ENCODE peak calls at places on chromosomes 6 and 20, in seven cellular contexts. E is IMR-90, N is H9, C is neuronal stem cell, G is H1, V is mesenchymal stem cell, Z is trophoblast cell. R is an unnamed sample.
A peak's percentile ranks its signal among the peaks of the same experiment; 100 is the strongest.

GRCh38 chr20:1832634-1833033 is 62.6 kb upstream of the SIRPA start:
- DNase-seq in G (no peak), E (no peak), Z (no peak), N (no peak), C (no peak), V (no peak), R (peak; percentile 82)

GRCh38 chr20:13034115-13034514 is 25.3 kb downstream of the SPTLC3 start:
- DNase-seq in N (no peak), Z (peak; percentile 89), E (no peak), V (no peak), C (no peak), G (no peak), R (no peak)

GRCh38 chr6:29236060-29236459 is 65.4 kb downstream of the OR2J2 start:
- DNase-seq in E (no peak), Z (no peak), G (no peak), C (no peak), V (no peak), N (peak; percentile 31), R (no peak)

GRCh38 chr20:6489361-6490154 is 277.9 kb upstream of the BMP2 start:
- DNase-seq in N (no peak), C (no peak), Z (peak; percentile 12), E (no peak), G (no peak), V (peak; percentile 95), R (no peak)

GRCh38 chr6:27176096-27176495 is 71.4 kb upstream of the PRSS16 start:
- DNase-seq in G (no peak), N (no peak), Z (peak; percentile 81), E (peak; percentile 67), C (no peak), V (peak; percentile 74), R (no peak)

GRCh38 chr6:28212510-28213212 is 12.4 kb upstream of the ZSCAN9 start:
- DNase-seq in E (peak; percentile 90), N (peak; percentile 84), V (peak; percentile 86), G (peak; percentile 77), C (peak; percentile 70), Z (peak; percentile 67), R (peak; percentile 90)

GRCh38 chr20:36604952-36605308 is 649 bp upstream of the RAB5IF start:
- DNase-seq in N (no peak), Z (no peak), V (no peak), E (no peak), C (no peak), G (no peak), R (no peak)

GRCh38 chr6:73509851-73510250 is 11.0 kb downstream of the EEF1A1 start:
- DNase-seq in N (no peak), G (no peak), C (no peak), V (no peak), Z (no peak), E (no peak), R (no peak)

GRCh38 chr6:90127589-90127988 is 169.1 kb downstream of the BACH2 start:
- DNase-seq in G (no peak), E (no peak), Z (peak; percentile 4), V (no peak), C (no peak), N (no peak), R (no peak)
- H4K8ac ChIP-seq in G (no peak overlapping the region), E (no peak overlapping the region), Z (no peak overlapping the region), V (no peak overlapping the region), C (no peak overlapping the region), N (no peak overlapping the region), R (no peak overlapping the region)

DNA sequence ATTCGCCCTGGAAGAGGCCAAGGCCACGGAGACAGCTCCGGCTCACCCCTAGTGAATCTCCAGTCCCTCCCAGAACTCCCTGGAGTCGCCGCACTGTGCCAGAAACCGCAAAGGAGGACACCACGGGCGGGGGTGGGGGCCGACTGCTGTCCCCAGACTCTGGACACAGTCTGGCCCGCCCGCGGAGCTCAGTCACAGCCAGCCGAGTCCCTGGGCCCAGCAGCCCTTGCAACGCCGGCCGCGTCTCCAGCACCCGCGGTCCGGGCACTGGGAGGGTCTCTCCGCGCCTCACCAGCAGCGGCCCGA is 541 bp downstream of the PEX6 start:
- DNase-seq in C (no peak), G (no peak), Z (peak; percentile 47), V (peak; percentile 61), N (peak; percentile 41), E (no peak), R (peak; percentile 42)
- H2BK5ac ChIP-seq in C (no peak overlapping the region), G (no peak overlapping the region), Z (no peak overlapping the region), V (peak overlapping the region; percentile 74), N (no peak overlapping the region), E (peak overlapping the region; percentile 75), R (no peak overlapping the region)

GRCh38 chr20:23887856-23888255 is 8.3 kb upstream of the CST5 start:
- DNase-seq in E (no peak), N (no peak), G (no peak), Z (no peak), C (no peak), V (no peak), R (no peak)
- H2BK120ac ChIP-seq in E (no peak overlapping the region), N (no peak overlapping the region), G (no peak overlapping the region), Z (no peak overlapping the region), C (no peak overlapping the region), V (no peak overlapping the region), R (no peak overlapping the region)

DNA sequence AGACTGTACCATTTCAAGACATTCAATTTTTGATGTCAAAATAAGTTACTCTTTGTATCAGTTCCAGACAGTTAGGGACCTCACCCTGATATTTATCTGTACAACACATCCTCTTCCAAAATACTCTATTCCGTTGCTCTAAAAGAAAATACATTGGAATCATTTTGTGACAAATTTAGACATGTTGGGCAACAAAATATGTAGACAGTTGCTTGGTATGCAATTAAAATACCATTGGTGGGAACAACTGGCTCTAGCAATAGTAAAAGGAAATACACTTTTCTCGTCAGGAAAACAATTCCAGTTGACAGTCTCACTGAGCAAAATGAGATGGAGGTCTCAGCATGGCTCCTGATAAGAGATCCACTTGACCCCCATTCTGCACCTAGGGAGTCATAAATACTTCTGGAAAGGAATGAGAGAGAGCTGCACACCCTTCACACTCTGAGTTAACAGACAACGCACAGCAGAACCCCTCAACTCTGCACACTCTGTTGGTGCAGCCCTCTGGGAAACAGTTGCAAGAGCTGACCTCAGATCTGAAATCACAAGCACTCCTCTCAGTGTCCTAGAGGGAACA is 171.3 kb upstream of the NT5E start:
- DNase-seq in V (no peak), E (no peak), N (no peak), Z (no peak), G (no peak), C (no peak), R (peak; percentile 3)
- H4K8ac ChIP-seq in V (no peak overlapping the region), E (no peak overlapping the region), N (no peak overlapping the region), Z (no peak overlapping the region), G (no peak overlapping the region), C (no peak overlapping the region), R (no peak overlapping the region)

GRCh38 chr6:132060591-132060990 is 109.4 kb upstream of the CCN2 start:
- DNase-seq in V (peak; percentile 72), C (no peak), N (no peak), E (peak; percentile 97), Z (peak; percentile 53), G (no peak), R (no peak)

GRCh38 chr6:132061381-132061780 is 110.2 kb upstream of the CCN2 start:
- DNase-seq in N (no peak), E (no peak), G (no peak), V (no peak), Z (no peak), C (no peak), R (no peak)

GRCh38 chr6:132063204-132063603 is 112.0 kb upstream of the CCN2 start:
- DNase-seq in C (no peak), N (no peak), V (no peak), G (no peak), Z (peak; percentile 63), E (peak; percentile 83), R (no peak)

GRCh38 chr6:132063738-132064137 is 112.6 kb upstream of the CCN2 start:
- DNase-seq in C (no peak), E (peak; percentile 85), G (no peak), V (peak; percentile 51), N (no peak), Z (peak; percentile 73), R (peak; percentile 20)

GRCh38 chr6:132062626-132063025 is 111.5 kb upstream of the CCN2 start:
- DNase-seq in N (no peak), G (no peak), V (no peak), C (no peak), E (peak; percentile 33), Z (peak; percentile 42), R (no peak)
- H2BK5ac ChIP-seq in N (no peak overlapping the region), G (no peak overlapping the region), V (no peak overlapping the region), C (no peak overlapping the region), E (peak overlapping the region; percentile 98), Z (no peak overlapping the region), R (no peak overlapping the region)

GRCh38 chr6:94735270-94735669 is 842.1 kb upstream of the MANEA start:
- DNase-seq in E (no peak), V (no peak), C (no peak), Z (no peak), G (no peak), N (no peak), R (no peak)
- H2BK120ac ChIP-seq in E (no peak overlapping the region), V (no peak overlapping the region), C (no peak overlapping the region), Z (no peak overlapping the region), G (no peak overlapping the region), N (no peak overlapping the region), R (no peak overlapping the region)